ENCODE peak calls at places on chromosomes 3 and 15, in six cellular contexts. Q, L, X, S, U and P are unnamed samples.

GRCh38 chr15:58232273-58233065 is 94.3 kb downstream of the AQP9 start:
- DNase-seq in Q (no peak), L (no peak), X (no peak), S (no peak), U (no peak), P (no peak)

GRCh38 chr3:94522488-94522887 is 459.6 kb downstream of the NSUN3 start:
- DNase-seq in Q (no peak), L (no peak), X (no peak), S (no peak), U (no peak), P (no peak)

GRCh38 chr3:185880600-185880999 is 55.8 kb upstream of the IGF2BP2 start:
- DNase-seq in Q (no peak), L (no peak), X (no peak), S (no peak), U (no peak), P (no peak)

GRCh38 chr15:62404194-62404985 is 239.3 kb upstream of the C2CD4B start:
- DNase-seq in Q (no peak), L (no peak), X (no peak), S (no peak), U (no peak), P (no peak)

GRCh38 chr15:95169701-95170459 is 938.5 kb downstream of the MCTP2 start:
- DNase-seq in Q (no peak), L (peak; percentile 28), X (peak; percentile 43), S (no peak), U (no peak), P (no peak)

GRCh38 chr3:141797819-141798405 is 34.7 kb downstream of the GRK7 start:
- DNase-seq in Q (no peak), L (no peak), X (no peak), S (peak; percentile 76), U (no peak), P (no peak)

GRCh38 chr15:26358708-26359107 is 414.2 kb downstream of the GABRB3 start:
- DNase-seq in Q (no peak), L (no peak), X (no peak), S (no peak), U (no peak), P (no peak)

GRCh38 chr15:78360958-78361714 is 21.0 kb downstream of the CRABP1 start:
- DNase-seq in Q (no peak), L (no peak), X (no peak), S (no peak), U (no peak), P (no peak)

GRCh38 chr3:42880601-42881451 is 5.1 kb upstream of the CYP8B1 start:
- DNase-seq in Q (peak; percentile 46), L (peak; percentile 87), X (peak; percentile 88), S (peak; percentile 97), U (peak; percentile 42), P (peak; percentile 82)

GRCh38 chr3:169662215-169663070 is 1.1 kb downstream of the MECOM start:
- DNase-seq in Q (peak; percentile 84), L (peak; percentile 79), X (peak; percentile 80), S (peak; percentile 88), U (no peak), P (no peak)

GRCh38 chr3:191376742-191377141 is 46.4 kb upstream of the UTS2B start:
- DNase-seq in Q (peak; percentile 92), L (no peak), X (no peak), S (no peak), U (no peak), P (no peak)

GRCh38 chr3:24673596-24673995 is 178.9 kb upstream of the THRB start:
- DNase-seq in Q (no peak), L (no peak), X (no peak), S (no peak), U (no peak), P (no peak)

DNA sequence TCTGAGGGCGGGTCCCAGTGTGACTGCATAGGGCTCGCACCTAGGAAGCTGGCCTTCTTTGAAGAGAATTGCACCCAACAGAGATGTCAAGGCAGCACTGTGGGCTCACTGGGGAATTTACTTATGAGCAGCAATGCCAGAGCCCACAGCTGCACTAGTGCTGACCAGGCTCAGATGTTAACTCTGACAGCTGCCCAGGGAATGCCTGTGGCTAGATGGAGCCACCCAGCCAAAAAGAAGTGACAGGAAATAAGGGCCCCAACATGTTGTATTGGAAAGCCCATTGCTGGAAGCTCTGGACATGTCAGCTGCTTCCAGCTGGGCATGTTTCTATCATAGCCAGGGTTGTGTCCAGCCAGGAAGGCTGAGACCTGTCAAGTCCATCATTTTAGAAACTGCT is 90.9 kb upstream of the ZNF280D start:
- DNase-seq in Q (no peak), L (no peak), X (no peak), S (no peak), U (no peak), P (no peak)
- H3K27ac ChIP-seq in Q (no peak overlapping the region), L (no peak overlapping the region), X (no peak overlapping the region), S (no peak overlapping the region), U (no peak overlapping the region), P (no peak overlapping the region)

DNA sequence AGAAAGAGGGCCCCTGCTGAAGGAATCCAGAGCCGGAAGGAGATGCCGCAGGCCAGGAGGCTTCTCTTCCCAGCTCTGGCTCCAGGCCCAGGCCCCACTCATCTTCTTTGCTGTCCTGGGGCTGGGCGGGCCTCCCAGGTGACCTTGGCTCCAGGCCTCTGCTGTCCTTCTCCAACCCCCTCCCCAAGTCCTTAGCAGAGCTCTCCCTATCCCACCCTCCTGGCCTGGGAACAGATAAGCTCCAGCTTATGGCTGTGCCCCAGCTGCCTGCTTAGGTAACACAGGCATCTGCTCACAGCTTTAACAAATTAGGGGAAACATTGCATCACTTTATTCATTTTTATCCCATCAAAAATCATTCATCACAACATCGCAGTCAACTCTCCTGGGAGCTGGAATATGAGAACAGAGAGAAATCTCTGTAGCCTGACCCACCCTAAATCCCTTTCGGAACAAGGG is 86.9 kb downstream of the SEMA5B start:
- DNase-seq in Q (no peak), L (no peak), X (no peak), S (peak; percentile 63), U (no peak), P (no peak)
- TF ChIP-seq POLR2AphosphoS5 in Q (no peak), L (no peak), X (no peak), S (no peak), U (no peak), P (no peak)

DNA sequence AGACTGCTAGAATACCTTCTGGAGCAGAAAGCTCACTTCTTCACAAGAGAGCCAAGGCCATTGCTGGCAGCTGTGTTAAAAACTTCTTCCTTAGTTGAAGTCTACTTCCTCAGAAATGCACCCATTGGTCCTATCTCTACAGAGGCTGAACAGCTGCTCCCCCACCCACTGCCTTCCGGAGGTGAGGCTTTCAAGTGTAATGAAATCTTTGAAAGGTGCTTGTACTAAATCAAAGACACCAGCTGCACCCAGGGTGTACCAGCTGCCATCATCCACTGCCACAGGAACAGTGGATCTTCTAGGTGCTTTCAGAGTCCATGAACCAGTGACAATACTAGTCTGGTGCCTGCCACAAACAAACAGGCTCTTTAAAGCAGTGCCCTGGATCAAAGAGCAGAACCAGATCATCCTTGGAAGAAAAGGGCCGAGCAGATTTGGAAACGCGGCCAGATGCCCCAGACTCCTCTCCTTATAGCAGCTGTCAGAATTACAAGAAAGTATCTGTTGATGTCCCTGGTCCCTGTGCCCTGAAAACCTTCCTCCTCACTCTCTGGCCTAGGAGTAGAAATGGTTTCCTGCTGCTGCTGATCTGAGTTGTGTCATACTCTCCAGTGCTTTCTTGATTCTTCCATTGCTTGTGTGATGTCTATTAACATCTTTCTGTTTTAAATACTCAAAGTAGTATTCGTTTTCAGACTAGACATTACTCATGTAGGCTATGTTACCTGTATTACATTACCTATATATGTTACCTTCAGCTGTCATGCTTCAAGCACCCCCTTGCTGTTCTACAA is 26.6 kb upstream of the HERC1 start:
- DNase-seq in Q (no peak), L (no peak), X (peak; percentile 14), S (peak; percentile 86), U (no peak), P (no peak)
- H3K27ac ChIP-seq in Q (no peak overlapping the region), L (no peak overlapping the region), X (no peak overlapping the region), S (peak overlapping the region; percentile 4), U (peak overlapping the region; percentile 31), P (no peak overlapping the region)

GRCh38 chr15:36758800-36759199 is 179.4 kb downstream of the CDIN1 start:
- DNase-seq in Q (no peak), L (no peak), X (no peak), S (no peak), U (no peak), P (no peak)

GRCh38 chr15:36753173-36753572 is 173.7 kb downstream of the CDIN1 start:
- DNase-seq in Q (no peak), L (no peak), X (no peak), S (no peak), U (no peak), P (no peak)

GRCh38 chr15:36757189-36757814 is 177.9 kb downstream of the CDIN1 start:
- DNase-seq in Q (no peak), L (no peak), X (no peak), S (no peak), U (no peak), P (no peak)

GRCh38 chr15:36755341-36755740 is 175.9 kb downstream of the CDIN1 start:
- DNase-seq in Q (no peak), L (no peak), X (no peak), S (no peak), U (no peak), P (no peak)

DNA sequence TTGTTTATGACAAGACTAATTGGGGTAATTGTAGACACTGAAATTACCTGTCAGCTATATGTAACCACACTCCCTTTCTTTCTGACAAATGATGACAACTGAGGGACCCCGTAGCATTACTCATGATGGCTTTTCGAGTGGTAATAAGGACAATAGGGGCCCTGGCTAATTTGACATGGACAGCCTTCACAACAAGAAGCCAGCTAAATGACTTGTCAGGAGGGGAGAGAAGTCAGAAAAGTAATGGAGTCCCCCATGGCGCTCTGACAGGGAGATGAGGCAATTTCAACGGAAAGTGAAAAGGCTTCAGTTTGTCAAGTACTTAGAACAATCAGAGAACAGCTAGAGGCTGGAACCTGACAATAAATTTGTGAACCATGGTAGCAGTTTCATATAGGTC is 177.3 kb downstream of the CDIN1 start:
- DNase-seq in Q (no peak), L (no peak), X (no peak), S (no peak), U (no peak), P (no peak)
- TF ChIP-seq POLR2AphosphoS5 in Q (no peak), L (no peak), X (no peak), S (no peak), U (no peak), P (no peak)

DNA sequence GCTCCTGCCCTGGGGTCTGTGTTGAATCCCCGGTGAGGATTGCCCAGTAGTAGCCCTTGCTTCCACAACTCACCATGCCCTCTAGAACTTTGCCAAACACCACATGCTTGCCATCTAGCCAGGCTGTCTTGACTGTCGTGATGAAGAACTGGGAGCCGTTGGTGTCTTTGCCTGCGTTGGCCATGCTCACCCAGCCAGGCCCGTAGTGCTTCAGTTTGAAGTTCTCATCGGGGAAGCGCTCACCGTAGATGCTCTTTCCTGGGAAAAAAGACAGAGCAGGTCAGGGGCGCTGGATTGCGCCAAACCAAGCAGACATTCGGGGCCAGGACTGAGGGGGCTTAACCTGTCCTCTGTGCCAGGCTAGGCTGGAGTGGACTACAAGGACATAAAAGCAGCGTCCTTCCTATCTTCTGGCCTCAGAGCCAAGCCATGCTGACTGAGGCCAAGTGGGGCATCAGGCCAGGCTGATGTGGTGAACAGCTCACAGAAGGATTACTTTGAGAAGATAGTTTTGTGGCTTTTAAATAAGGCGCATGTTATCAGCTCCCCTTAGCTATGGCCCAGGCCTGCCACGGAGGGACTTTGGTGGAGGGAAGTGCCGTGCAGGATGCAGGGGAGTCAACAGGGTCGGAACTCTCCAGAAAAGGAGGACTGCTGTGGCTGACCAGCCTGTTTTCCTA is 5.3 kb downstream of the SNX22 start:
- DNase-seq in Q (no peak), L (no peak), X (no peak), S (no peak), U (no peak), P (no peak)
- H3K27ac ChIP-seq in Q (no peak overlapping the region), L (no peak overlapping the region), X (no peak overlapping the region), S (no peak overlapping the region), U (no peak overlapping the region), P (no peak overlapping the region)

GRCh38 chr3:73727117-73727802 is 102.5 kb upstream of the PDZRN3 start:
- DNase-seq in Q (no peak), L (no peak), X (no peak), S (no peak), U (no peak), P (no peak)
- TF ChIP-seq POLR2AphosphoS5 in Q (no peak), L (peak; percentile 82), X (no peak), S (no peak), U (no peak), P (peak; percentile 77)